ENCODE peak calls at places on chromosome 7, in eight cellular contexts. G is heart right ventricle, V is dermis microvascular lymphatic vessel endothelial cell, I is thoracic aorta, P is HEK293T, C is cardiac muscle cell, K is left lobe of liver, F is dorsolateral prefrontal cortex. A is an unnamed sample.

GRCh38 chr7:20260219-20260618 is 43.0 kb upstream of the MACC1 start:
- DNase-seq in G (peak), V (peak), I (no peak), P (no peak), C (no peak), K (no peak), F (no peak), A (no peak)

GRCh38 chr7:36315309-36315948 is 74.2 kb upstream of the ANLN start:
- DNase-seq in G (no peak), V (no peak), I (no peak), P (no peak), C (no peak), K (no peak), F (no peak), A (no peak)

GRCh38 chr7:87886875-87887274 is 10.6 kb downstream of the DBF4 start:
- DNase-seq in G (no peak), V (peak), I (no peak), P (no peak), C (peak), K (no peak), F (no peak), A (no peak)

GRCh38 chr7:12436896-12437535 is 33.4 kb upstream of the VWDE start:
- DNase-seq in G (no peak), V (no peak), I (no peak), P (no peak), C (peak), K (no peak), F (no peak), A (no peak)

GRCh38 chr7:100694196-100694745 is at the start of gene GIGYF1:
- DNase-seq in G (peak), V (peak), I (no peak), P (peak), C (peak), K (peak), F (peak), A (no peak)

GRCh38 chr7:81013036-81013435 is 94.2 kb upstream of the SEMA3C start:
- DNase-seq in G (no peak), V (no peak), I (no peak), P (no peak), C (peak), K (no peak), F (no peak), A (no peak)

GRCh38 chr7:140478361-140479061 is 794 bp downstream of the MKRN1 start:
- DNase-seq in G (peak), V (peak), I (no peak), P (peak), C (peak), K (peak), F (peak), A (no peak)

GRCh38 chr7:27605689-27606269 is 56.9 kb downstream of the HIBADH start:
- DNase-seq in G (no peak), V (peak), I (no peak), P (peak), C (peak), K (no peak), F (no peak), A (no peak)

GRCh38 chr7:141231018-141231792 is 157.3 kb downstream of the TMEM178B start:
- DNase-seq in G (peak), V (no peak), I (no peak), P (peak), C (peak), K (peak), F (no peak), A (no peak)

A was measured in coronary artery.